ENCODE peak calls at places on chromosome 18, in five cellular contexts. One of them, this sample, is unnamed.

GRCh38 chr18:54888933-54889332 is 60.7 kb downstream of the RAB27B start:
- DNase-seq in Peyer's patch: no peak
- DNase-seq in OCI-LY7: no peak
- DNase-seq in HL-60: no peak
- DNase-seq in astrocyte: peak
- DNase-seq in this sample: peak

GRCh38 chr18:5596585-5596984 is 52.8 kb upstream of the EPB41L3 start:
- DNase-seq in OCI-LY7: no peak
- DNase-seq in HL-60: no peak
- DNase-seq in astrocyte: no peak
- DNase-seq in Peyer's patch: no peak
- DNase-seq in this sample: no peak

GRCh38 chr18:32468147-32468845 is 2.4 kb downstream of the GAREM1 start:
- DNase-seq in astrocyte: no peak
- DNase-seq in Peyer's patch: no peak
- DNase-seq in HL-60: no peak
- DNase-seq in OCI-LY7: no peak
- DNase-seq in this sample: peak

GRCh38 chr18:23450022-23450421 is 3.1 kb upstream of the RIOK3 start:
- DNase-seq in astrocyte: no peak
- DNase-seq in Peyer's patch: no peak
- DNase-seq in OCI-LY7: no peak
- DNase-seq in HL-60: peak
- DNase-seq in this sample: no peak

GRCh38 chr18:60372598-60372997 is at the start of gene MC4R:
- DNase-seq in HL-60: no peak
- DNase-seq in astrocyte: peak
- DNase-seq in OCI-LY7: peak
- DNase-seq in Peyer's patch: no peak
- DNase-seq in this sample: peak

GRCh38 chr18:28791101-28791500 is 614.2 kb upstream of the CDH2 start:
- DNase-seq in HL-60: no peak
- DNase-seq in OCI-LY7: no peak
- DNase-seq in astrocyte: no peak
- DNase-seq in Peyer's patch: no peak
- DNase-seq in this sample: peak

GRCh38 chr18:32301976-32302743 is 112.3 kb downstream of the MEP1B start:
- DNase-seq in HL-60: no peak
- DNase-seq in Peyer's patch: no peak
- DNase-seq in OCI-LY7: no peak
- DNase-seq in astrocyte: peak
- DNase-seq in this sample: peak

GRCh38 chr18:36769611-36770314 is 59.0 kb downstream of the TPGS2 start:
- DNase-seq in HL-60: peak
- DNase-seq in Peyer's patch: no peak
- DNase-seq in astrocyte: no peak
- DNase-seq in OCI-LY7: no peak
- DNase-seq in this sample: no peak

GRCh38 chr18:57807336-57808117 is 4.4 kb upstream of the ATP8B1 start:
- DNase-seq in OCI-LY7: no peak
- DNase-seq in HL-60: no peak
- DNase-seq in astrocyte: peak
- DNase-seq in Peyer's patch: no peak
- DNase-seq in this sample: peak

GRCh38 chr18:29164020-29164706 is 987.2 kb upstream of the CDH2 start:
- DNase-seq in astrocyte: peak
- DNase-seq in HL-60: no peak
- DNase-seq in Peyer's patch: no peak
- DNase-seq in OCI-LY7: no peak
- DNase-seq in this sample: peak

GRCh38 chr18:58132595-58133191 is 88.7 kb downstream of the NEDD4L start:
- DNase-seq in Peyer's patch: no peak
- DNase-seq in astrocyte: no peak
- DNase-seq in HL-60: no peak
- DNase-seq in OCI-LY7: no peak
- DNase-seq in this sample: no peak

GRCh38 chr18:49645836-49646235 is 84.0 kb downstream of the LIPG start:
- DNase-seq in Peyer's patch: no peak
- DNase-seq in astrocyte: peak
- DNase-seq in HL-60: no peak
- DNase-seq in OCI-LY7: no peak
- DNase-seq in this sample: peak

GRCh38 chr18:79789901-79790885 is 7.5 kb upstream of the KCNG2 start:
- DNase-seq in HL-60: no peak
- DNase-seq in Peyer's patch: no peak
- DNase-seq in astrocyte: no peak
- DNase-seq in OCI-LY7: no peak
- DNase-seq in this sample: no peak

GRCh38 chr18:64981915-64982314 is 768.9 kb upstream of the CDH7 start:
- DNase-seq in HL-60: no peak
- DNase-seq in Peyer's patch: no peak
- DNase-seq in astrocyte: no peak
- DNase-seq in OCI-LY7: no peak
- DNase-seq in this sample: no peak

GRCh38 chr18:77067315-77068061 is 65.1 kb downstream of the MBP start:
- DNase-seq in Peyer's patch: peak
- DNase-seq in astrocyte: peak
- DNase-seq in HL-60: peak
- DNase-seq in OCI-LY7: no peak
- DNase-seq in this sample: peak

GRCh38 chr18:44579028-44579692 is 101.5 kb upstream of the SETBP1 start:
- DNase-seq in HL-60: peak
- DNase-seq in astrocyte: peak
- DNase-seq in OCI-LY7: peak
- DNase-seq in Peyer's patch: no peak
- DNase-seq in this sample: no peak

GRCh38 chr18:75828379-75828778 is 400.9 kb upstream of the SMIM21 start:
- DNase-seq in Peyer's patch: no peak
- DNase-seq in HL-60: no peak
- DNase-seq in OCI-LY7: no peak
- DNase-seq in astrocyte: no peak
- DNase-seq in this sample: no peak

GRCh38 chr18:13725566-13726227 is 661 bp downstream of the FAM210A start:
- DNase-seq in HL-60: peak
- DNase-seq in OCI-LY7: no peak
- DNase-seq in astrocyte: peak
- DNase-seq in Peyer's patch: no peak
- DNase-seq in this sample: peak

GRCh38 chr18:13716916-13717315 is 9.4 kb downstream of the FAM210A start:
- DNase-seq in HL-60: no peak
- DNase-seq in OCI-LY7: no peak
- DNase-seq in Peyer's patch: no peak
- DNase-seq in astrocyte: no peak
- DNase-seq in this sample: no peak

GRCh38 chr18:13720123-13720522 is 6.2 kb downstream of the FAM210A start:
- DNase-seq in Peyer's patch: no peak
- DNase-seq in astrocyte: no peak
- DNase-seq in HL-60: no peak
- DNase-seq in OCI-LY7: no peak
- DNase-seq in this sample: no peak
- H3K4me3 ChIP-seq in Peyer's patch: no peak
- H3K4me3 ChIP-seq in astrocyte: no peak
- H3K4me3 ChIP-seq in HL-60: no peak
- H3K4me3 ChIP-seq in OCI-LY7: no peak
- H3K4me3 ChIP-seq in this sample: no peak

DNA sequence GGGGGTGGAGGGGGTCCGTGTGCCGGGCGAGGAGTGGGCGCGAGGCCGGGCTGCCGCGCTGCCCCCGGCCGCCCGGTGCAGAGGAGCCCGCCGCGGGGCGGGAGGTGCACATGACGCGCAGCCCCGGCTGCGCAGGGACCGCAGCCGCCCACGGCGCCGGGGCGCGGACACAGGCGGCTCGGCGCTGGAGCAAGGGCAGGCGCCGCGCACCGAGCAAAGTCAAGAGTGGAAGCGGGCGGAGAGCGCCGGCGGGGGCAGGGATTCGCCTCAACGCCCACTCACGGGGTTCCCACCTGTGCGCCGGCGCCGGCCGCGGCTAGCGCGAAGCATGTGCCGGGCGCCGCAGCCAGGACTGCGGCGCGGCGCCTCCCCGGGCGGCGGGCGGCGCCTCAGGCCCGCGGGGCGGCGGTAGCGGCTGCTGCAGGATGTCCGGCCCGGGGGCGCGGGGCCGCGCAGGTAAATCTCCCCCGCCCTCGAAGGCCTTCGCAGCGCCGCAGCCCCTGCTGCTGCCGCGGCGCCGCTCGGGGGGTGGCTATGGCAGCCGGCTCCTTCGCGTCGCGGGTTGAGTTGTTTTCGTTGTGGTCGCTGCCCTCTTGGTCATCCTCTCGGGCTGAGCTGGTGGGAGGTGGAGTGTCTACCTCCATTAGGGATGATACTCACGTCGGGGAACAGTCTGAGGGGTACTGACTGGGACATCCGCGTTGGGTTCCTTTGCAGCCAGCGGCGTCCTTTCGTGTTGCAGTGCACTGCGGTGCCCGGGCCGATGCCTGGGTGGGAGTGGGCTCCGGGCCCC is 216.3 kb upstream of the DTNA start:
- DNase-seq in OCI-LY7: no peak
- DNase-seq in HL-60: no peak
- DNase-seq in astrocyte: peak
- DNase-seq in Peyer's patch: no peak
- DNase-seq in this sample: no peak
- TF ChIP-seq CTCF in OCI-LY7: no peak
- TF ChIP-seq CTCF in HL-60: no peak
- TF ChIP-seq CTCF in astrocyte: no peak
- TF ChIP-seq CTCF in Peyer's patch: no peak
- TF ChIP-seq CTCF in this sample: no peak

GRCh38 chr18:63098014-63098981 is 221.3 kb downstream of the BCL2 start:
- DNase-seq in astrocyte: no peak
- DNase-seq in HL-60: peak
- DNase-seq in OCI-LY7: peak
- DNase-seq in Peyer's patch: peak
- DNase-seq in this sample: no peak

GRCh38 chr18:63101811-63102210 is 217.8 kb downstream of the BCL2 start:
- DNase-seq in HL-60: no peak
- DNase-seq in Peyer's patch: no peak
- DNase-seq in astrocyte: no peak
- DNase-seq in OCI-LY7: no peak
- DNase-seq in this sample: no peak

GRCh38 chr18:63100626-63100900 is 219.0 kb downstream of the BCL2 start:
- DNase-seq in HL-60: no peak
- DNase-seq in astrocyte: no peak
- DNase-seq in OCI-LY7: no peak
- DNase-seq in Peyer's patch: no peak
- DNase-seq in this sample: no peak

GRCh38 chr18:63099026-63099840 is 220.3 kb downstream of the BCL2 start:
- DNase-seq in OCI-LY7: no peak
- DNase-seq in astrocyte: no peak
- DNase-seq in HL-60: no peak
- DNase-seq in Peyer's patch: no peak
- DNase-seq in this sample: no peak

GRCh38 chr18:63099848-63100625 is 219.5 kb downstream of the BCL2 start:
- DNase-seq in OCI-LY7: no peak
- DNase-seq in Peyer's patch: no peak
- DNase-seq in astrocyte: no peak
- DNase-seq in HL-60: peak
- DNase-seq in this sample: no peak
- H3K4me3 ChIP-seq in OCI-LY7: no peak
- H3K4me3 ChIP-seq in Peyer's patch: no peak
- H3K4me3 ChIP-seq in astrocyte: no peak
- H3K4me3 ChIP-seq in HL-60: no peak
- H3K4me3 ChIP-seq in this sample: no peak

GRCh38 chr18:832085-832681 is 20.1 kb upstream of the YES1 start:
- DNase-seq in astrocyte: no peak
- DNase-seq in OCI-LY7: no peak
- DNase-seq in Peyer's patch: no peak
- DNase-seq in HL-60: peak
- DNase-seq in this sample: no peak
- TF ChIP-seq CTCF in astrocyte: no peak
- TF ChIP-seq CTCF in OCI-LY7: no peak
- TF ChIP-seq CTCF in Peyer's patch: no peak
- TF ChIP-seq CTCF in HL-60: peak
- TF ChIP-seq CTCF in this sample: no peak

GRCh38 chr18:48160622-48161021 is 230.2 kb upstream of the SMAD2 start:
- DNase-seq in OCI-LY7: no peak
- DNase-seq in HL-60: no peak
- DNase-seq in astrocyte: no peak
- DNase-seq in Peyer's patch: no peak
- DNase-seq in this sample: no peak
- H3K4me3 ChIP-seq in OCI-LY7: no peak
- H3K4me3 ChIP-seq in HL-60: no peak
- H3K4me3 ChIP-seq in astrocyte: no peak
- H3K4me3 ChIP-seq in Peyer's patch: no peak
- H3K4me3 ChIP-seq in this sample: peak

GRCh38 chr18:48316177-48316576 is 93.0 kb downstream of the ZBTB7C start:
- DNase-seq in astrocyte: no peak
- DNase-seq in Peyer's patch: no peak
- DNase-seq in HL-60: no peak
- DNase-seq in OCI-LY7: no peak
- DNase-seq in this sample: no peak

GRCh38 chr18:48317781-48318381 is 91.3 kb downstream of the ZBTB7C start:
- DNase-seq in Peyer's patch: no peak
- DNase-seq in HL-60: no peak
- DNase-seq in OCI-LY7: no peak
- DNase-seq in astrocyte: no peak
- DNase-seq in this sample: no peak

GRCh38 chr18:48312066-48312465 is 97.1 kb downstream of the ZBTB7C start:
- DNase-seq in HL-60: no peak
- DNase-seq in astrocyte: no peak
- DNase-seq in OCI-LY7: no peak
- DNase-seq in Peyer's patch: no peak
- DNase-seq in this sample: no peak

GRCh38 chr18:48313803-48314202 is 95.4 kb downstream of the ZBTB7C start:
- DNase-seq in astrocyte: no peak
- DNase-seq in OCI-LY7: no peak
- DNase-seq in Peyer's patch: no peak
- DNase-seq in HL-60: no peak
- DNase-seq in this sample: no peak

GRCh38 chr18:48314694-48315093 is 94.5 kb downstream of the ZBTB7C start:
- DNase-seq in OCI-LY7: no peak
- DNase-seq in HL-60: no peak
- DNase-seq in Peyer's patch: no peak
- DNase-seq in astrocyte: no peak
- DNase-seq in this sample: no peak
- TF ChIP-seq CTCF in OCI-LY7: no peak
- TF ChIP-seq CTCF in HL-60: no peak
- TF ChIP-seq CTCF in Peyer's patch: no peak
- TF ChIP-seq CTCF in astrocyte: no peak
- TF ChIP-seq CTCF in this sample: no peak

DNA sequence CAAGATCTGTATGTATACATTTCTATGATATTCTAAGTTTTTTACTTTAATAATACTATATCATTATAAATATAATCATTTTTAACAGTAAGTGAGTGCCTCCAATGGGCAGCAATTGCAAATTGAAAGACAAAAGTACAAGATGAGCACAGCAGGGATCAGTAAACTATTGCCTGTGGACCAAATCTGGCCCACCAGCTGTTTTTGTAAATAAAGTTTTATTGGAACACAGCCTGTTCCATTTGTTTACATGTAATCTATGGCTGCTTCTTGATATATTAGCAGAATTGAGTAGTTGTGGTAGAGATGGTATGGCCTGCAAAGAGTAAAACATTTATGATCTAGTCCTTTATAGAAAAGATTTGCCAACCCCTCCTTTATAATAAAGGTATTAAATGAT is 43.2 kb downstream of the CHST9 start:
- DNase-seq in OCI-LY7: no peak
- DNase-seq in Peyer's patch: no peak
- DNase-seq in astrocyte: no peak
- DNase-seq in HL-60: no peak
- DNase-seq in this sample: no peak
- H3K4me3 ChIP-seq in OCI-LY7: no peak
- H3K4me3 ChIP-seq in Peyer's patch: no peak
- H3K4me3 ChIP-seq in astrocyte: no peak
- H3K4me3 ChIP-seq in HL-60: no peak
- H3K4me3 ChIP-seq in this sample: no peak